ENCODE peak calls at places on chromosomes 6 and 20, in nine cellular contexts. O, C, T, H, Y, R, A, F and Z are unnamed samples.
A peak's percentile ranks its signal among the peaks of the same experiment; 100 is the strongest.

GRCh38 chr6:20610636-20611200 is 76.5 kb downstream of the CDKAL1 start:
- DNase-seq in H (no peak), C (no peak), R (no peak), A (no peak), F (no peak), Y (peak; percentile 17), O (no peak), T (no peak), Z (no peak)

GRCh38 chr6:107665386-107665785 is 158.7 kb downstream of the SCML4 start:
- DNase-seq in F (no peak), Y (peak; percentile 75), C (no peak), T (no peak), R (no peak), A (no peak), H (no peak), O (no peak), Z (no peak)

GRCh38 chr20:4483481-4483880 is 238.2 kb upstream of the PRND start:
- DNase-seq in F (peak; percentile 20), H (no peak), T (no peak), O (no peak), C (peak; percentile 49), R (peak; percentile 18), Y (peak; percentile 46), A (no peak), Z (no peak)

GRCh38 chr6:84691978-84692623 is 72.3 kb downstream of the TBX18 start:
- DNase-seq in T (no peak), Y (no peak), R (no peak), A (no peak), F (no peak), H (no peak), O (no peak), C (no peak), Z (no peak)

GRCh38 chr6:85459224-85459901 is 9.5 kb downstream of the NT5E start:
- DNase-seq in O (no peak), A (no peak), C (peak; percentile 32), R (no peak), T (no peak), Y (peak; percentile 94), F (no peak), H (no peak), Z (no peak)

GRCh38 chr6:13113956-13114593 is 214.3 kb downstream of the TBC1D7 start:
- DNase-seq in C (no peak), O (no peak), F (no peak), A (no peak), T (no peak), R (no peak), H (no peak), Y (peak; percentile 4), Z (no peak)

GRCh38 chr6:2063547-2063946 is 181.9 kb downstream of the GMDS start:
- DNase-seq in C (no peak), O (no peak), F (no peak), R (no peak), H (no peak), Y (no peak), A (no peak), T (no peak), Z (no peak)

GRCh38 chr20:60295214-60295613 is 337.0 kb downstream of the CDH26 start:
- DNase-seq in C (peak; percentile 50), A (no peak), F (no peak), Y (no peak), T (no peak), H (no peak), R (no peak), O (no peak), Z (no peak)

GRCh38 chr20:35200255-35200654 is 26.2 kb upstream of the MMP24 start:
- DNase-seq in Y (peak; percentile 81), R (no peak), H (no peak), A (no peak), O (no peak), F (peak; percentile 21), C (peak; percentile 78), T (no peak), Z (no peak)

GRCh38 chr6:35258858-35259193 is 709 bp upstream of the ZNF76 start:
- DNase-seq in T (peak; percentile 49), R (peak; percentile 40), C (peak; percentile 52), H (no peak), O (no peak), F (no peak), A (peak; percentile 20), Y (peak; percentile 66), Z (peak; percentile 53)

GRCh38 chr6:75926293-75927168 is 145.9 kb downstream of the IMPG1 start:
- DNase-seq in R (no peak), H (no peak), F (no peak), Y (no peak), C (no peak), T (no peak), A (no peak), O (no peak), Z (no peak)

GRCh38 chr6:105994522-105995402 is 91.4 kb upstream of the PRDM1 start:
- DNase-seq in F (peak; percentile 36), T (peak; percentile 36), A (peak; percentile 20), C (peak; percentile 60), H (peak; percentile 83), Y (peak; percentile 73), R (peak; percentile 58), O (peak; percentile 32), Z (peak; percentile 74)

GRCh38 chr6:168030881-168031280 is 33.4 kb downstream of the KIF25 start:
- DNase-seq in O (no peak), C (no peak), H (no peak), Y (no peak), R (no peak), A (no peak), T (no peak), F (no peak), Z (no peak)

GRCh38 chr6:136792066-136792944 is at the start of gene MAP3K5:
- DNase-seq in C (peak; percentile 65), R (peak; percentile 86), Y (peak; percentile 74), O (peak; percentile 85), A (peak; percentile 82), T (peak; percentile 93), F (peak; percentile 55), H (peak; percentile 95), Z (peak; percentile 91)

GRCh38 chr20:584375-585301 is 25.5 kb downstream of the TCF15 start:
- DNase-seq in O (no peak), R (no peak), T (no peak), F (peak; percentile 56), Y (no peak), H (no peak), C (no peak), A (no peak), Z (no peak)

GRCh38 chr6:111657146-111657545 is 51.5 kb upstream of the TRAF3IP2 start:
- DNase-seq in O (no peak), C (peak; percentile 16), T (no peak), A (no peak), Y (peak; percentile 75), F (no peak), R (no peak), H (no peak), Z (no peak)